ENCODE peak calls at places on chromosomes 7 and 10, in seven cellular contexts. One of them, this sample, is unnamed.

GRCh38 chr7:3927446-3928110 is 626.5 kb downstream of the SDK1 start:
- DNase-seq in GM12878: no peak
- DNase-seq in HepG2: no peak
- DNase-seq in GM12892: no peak
- DNase-seq in SK-N-SH: no peak
- DNase-seq in K562: no peak
- DNase-seq in GM12891: no peak
- DNase-seq in this sample: no peak

GRCh38 chr7:29143698-29144203 is 2.6 kb downstream of the CPVL start:
- DNase-seq in K562: no peak
- DNase-seq in GM12892: no peak
- DNase-seq in SK-N-SH: no peak
- DNase-seq in GM12878: no peak
- DNase-seq in GM12891: no peak
- DNase-seq in HepG2: peak; percentile 35
- DNase-seq in this sample: no peak

GRCh38 chr10:29622382-29622885 is 12.3 kb downstream of the SVIL start:
- DNase-seq in GM12891: no peak
- DNase-seq in SK-N-SH: no peak
- DNase-seq in GM12892: no peak
- DNase-seq in K562: no peak
- DNase-seq in HepG2: no peak
- DNase-seq in GM12878: no peak
- DNase-seq in this sample: no peak

GRCh38 chr10:31148955-31149354 is 117.3 kb upstream of the ZNF438 start:
- DNase-seq in GM12878: no peak
- DNase-seq in GM12892: no peak
- DNase-seq in GM12891: no peak
- DNase-seq in SK-N-SH: no peak
- DNase-seq in HepG2: no peak
- DNase-seq in K562: no peak
- DNase-seq in this sample: no peak

GRCh38 chr10:4686644-4686996 is 139.4 kb upstream of the AKR1E2 start:
- DNase-seq in K562: no peak
- DNase-seq in GM12891: no peak
- DNase-seq in SK-N-SH: no peak
- DNase-seq in HepG2: peak; percentile 39
- DNase-seq in GM12892: no peak
- DNase-seq in GM12878: no peak
- DNase-seq in this sample: no peak

GRCh38 chr7:155996718-155997059 is 184.4 kb upstream of the SHH start:
- DNase-seq in HepG2: no peak
- DNase-seq in SK-N-SH: no peak
- DNase-seq in GM12892: no peak
- DNase-seq in GM12891: no peak
- DNase-seq in K562: no peak
- DNase-seq in GM12878: no peak
- DNase-seq in this sample: no peak

GRCh38 chr10:119449760-119450461 is 92.6 kb downstream of the RGS10 start:
- DNase-seq in SK-N-SH: no peak
- DNase-seq in GM12891: peak; percentile 63
- DNase-seq in GM12892: no peak
- DNase-seq in HepG2: no peak
- DNase-seq in GM12878: no peak
- DNase-seq in K562: no peak
- DNase-seq in this sample: no peak

GRCh38 chr7:42993038-42993437 is 60.9 kb downstream of the MRPL32 start:
- DNase-seq in HepG2: peak; percentile 13
- DNase-seq in K562: no peak
- DNase-seq in GM12878: no peak
- DNase-seq in GM12892: no peak
- DNase-seq in SK-N-SH: no peak
- DNase-seq in GM12891: no peak
- DNase-seq in this sample: no peak

GRCh38 chr10:133275683-133276092 is 980 bp downstream of the ADAM8 start:
- DNase-seq in GM12892: peak; percentile 64
- DNase-seq in GM12891: no peak
- DNase-seq in GM12878: no peak
- DNase-seq in SK-N-SH: no peak
- DNase-seq in K562: no peak
- DNase-seq in HepG2: no peak
- DNase-seq in this sample: no peak

GRCh38 chr10:131760416-131761166 is 140.2 kb upstream of the PPP2R2D start:
- DNase-seq in GM12878: no peak
- DNase-seq in SK-N-SH: no peak
- DNase-seq in GM12891: no peak
- DNase-seq in HepG2: no peak
- DNase-seq in GM12892: no peak
- DNase-seq in K562: no peak
- DNase-seq in this sample: peak; percentile 45

GRCh38 chr7:142808802-142809583 is 38.2 kb downstream of the PRSS2 start:
- DNase-seq in K562: peak; percentile 70
- DNase-seq in HepG2: no peak
- DNase-seq in SK-N-SH: no peak
- DNase-seq in GM12878: peak; percentile 96
- DNase-seq in GM12892: peak; percentile 41
- DNase-seq in GM12891: no peak
- DNase-seq in this sample: no peak

GRCh38 chr7:30159153-30159552 is 24.4 kb downstream of the MTURN start:
- DNase-seq in GM12891: no peak
- DNase-seq in SK-N-SH: no peak
- DNase-seq in K562: no peak
- DNase-seq in GM12892: no peak
- DNase-seq in GM12878: no peak
- DNase-seq in HepG2: no peak
- DNase-seq in this sample: no peak

GRCh38 chr7:48718731-48719387 is 205.5 kb upstream of the CDC14C start:
- DNase-seq in SK-N-SH: no peak
- DNase-seq in GM12891: no peak
- DNase-seq in HepG2: no peak
- DNase-seq in GM12878: no peak
- DNase-seq in GM12892: no peak
- DNase-seq in K562: no peak
- DNase-seq in this sample: no peak

GRCh38 chr10:31760674-31761081 is 168.0 kb downstream of the ARHGAP12 start:
- DNase-seq in GM12891: no peak
- DNase-seq in K562: no peak
- DNase-seq in GM12892: no peak
- DNase-seq in HepG2: no peak
- DNase-seq in GM12878: no peak
- DNase-seq in SK-N-SH: no peak
- DNase-seq in this sample: no peak

GRCh38 chr7:138030679-138031351 is 28.9 kb upstream of the CREB3L2 start:
- DNase-seq in HepG2: no peak
- DNase-seq in GM12891: no peak
- DNase-seq in GM12878: no peak
- DNase-seq in SK-N-SH: no peak
- DNase-seq in K562: no peak
- DNase-seq in GM12892: no peak
- DNase-seq in this sample: no peak

GRCh38 chr7:19404912-19405329 is 259.7 kb upstream of the FERD3L start:
- DNase-seq in HepG2: no peak
- DNase-seq in GM12892: no peak
- DNase-seq in K562: no peak
- DNase-seq in SK-N-SH: no peak
- DNase-seq in GM12891: no peak
- DNase-seq in GM12878: no peak
- DNase-seq in this sample: peak; percentile 17

GRCh38 chr10:62814901-62815372 is 1.2 kb downstream of the EGR2 start:
- DNase-seq in GM12892: no peak
- DNase-seq in GM12891: no peak
- DNase-seq in HepG2: no peak
- DNase-seq in K562: no peak
- DNase-seq in GM12878: no peak
- DNase-seq in SK-N-SH: peak; percentile 51
- DNase-seq in this sample: peak; percentile 67

GRCh38 chr7:131111-132094 is 61.0 kb upstream of the FAM20C start:
- DNase-seq in HepG2: no peak
- DNase-seq in GM12878: no peak
- DNase-seq in GM12892: no peak
- DNase-seq in SK-N-SH: no peak
- DNase-seq in GM12891: no peak
- DNase-seq in K562: no peak
- DNase-seq in this sample: no peak

GRCh38 chr7:2670720-2671391 is 17.1 kb upstream of the AMZ1 start:
- DNase-seq in GM12892: peak; percentile 90
- DNase-seq in SK-N-SH: peak; percentile 96
- DNase-seq in GM12891: peak; percentile 86
- DNase-seq in HepG2: peak; percentile 54
- DNase-seq in GM12878: no peak
- DNase-seq in K562: peak; percentile 81
- DNase-seq in this sample: peak; percentile 94

GRCh38 chr10:132230557-132231210 is 43.9 kb downstream of the DPYSL4 start:
- DNase-seq in GM12892: no peak
- DNase-seq in GM12878: no peak
- DNase-seq in K562: no peak
- DNase-seq in GM12891: no peak
- DNase-seq in SK-N-SH: peak; percentile 50
- DNase-seq in HepG2: no peak
- DNase-seq in this sample: no peak

GRCh38 chr10:121514141-121514865 is 83.9 kb downstream of the FGFR2 start:
- DNase-seq in GM12891: no peak
- DNase-seq in GM12878: no peak
- DNase-seq in GM12892: no peak
- DNase-seq in K562: no peak
- DNase-seq in HepG2: no peak
- DNase-seq in SK-N-SH: no peak
- DNase-seq in this sample: no peak

GRCh38 chr10:93181249-93181928 is 107.7 kb downstream of the CYP26A1 start:
- DNase-seq in GM12891: no peak
- DNase-seq in GM12892: no peak
- DNase-seq in K562: no peak
- DNase-seq in GM12878: no peak
- DNase-seq in HepG2: no peak
- DNase-seq in SK-N-SH: no peak
- DNase-seq in this sample: no peak

GRCh38 chr7:84251183-84251845 is 56.7 kb upstream of the SEMA3A start:
- DNase-seq in K562: no peak
- DNase-seq in HepG2: no peak
- DNase-seq in GM12892: no peak
- DNase-seq in GM12878: no peak
- DNase-seq in SK-N-SH: no peak
- DNase-seq in GM12891: no peak
- DNase-seq in this sample: no peak

GRCh38 chr10:110212119-110213006 is 5.0 kb downstream of the MXI1 start:
- DNase-seq in SK-N-SH: no peak
- DNase-seq in GM12878: no peak
- DNase-seq in HepG2: no peak
- DNase-seq in GM12891: no peak
- DNase-seq in K562: peak; percentile 17
- DNase-seq in GM12892: no peak
- DNase-seq in this sample: no peak

GRCh38 chr10:75042292-75042974 is 69.0 kb upstream of the SAMD8 start:
- DNase-seq in HepG2: no peak
- DNase-seq in GM12892: no peak
- DNase-seq in GM12891: no peak
- DNase-seq in K562: no peak
- DNase-seq in GM12878: no peak
- DNase-seq in SK-N-SH: no peak
- DNase-seq in this sample: no peak

GRCh38 chr7:98168181-98168903 is 42.9 kb upstream of the BHLHA15 start:
- DNase-seq in K562: peak; percentile 82
- DNase-seq in HepG2: peak; percentile 66
- DNase-seq in GM12892: peak; percentile 70
- DNase-seq in GM12878: peak; percentile 16
- DNase-seq in SK-N-SH: peak; percentile 91
- DNase-seq in GM12891: no peak
- DNase-seq in this sample: peak; percentile 78

GRCh38 chr7:85823379-85823778 is 636.5 kb upstream of the SEMA3D start:
- DNase-seq in GM12891: no peak
- DNase-seq in GM12878: no peak
- DNase-seq in K562: no peak
- DNase-seq in GM12892: no peak
- DNase-seq in HepG2: no peak
- DNase-seq in SK-N-SH: no peak
- DNase-seq in this sample: no peak

GRCh38 chr10:70695241-70696030 is 23.1 kb downstream of the ADAMTS14 start:
- DNase-seq in K562: peak; percentile 73
- DNase-seq in HepG2: no peak
- DNase-seq in GM12878: no peak
- DNase-seq in GM12891: no peak
- DNase-seq in GM12892: no peak
- DNase-seq in SK-N-SH: no peak
- DNase-seq in this sample: no peak

GRCh38 chr10:119270893-119271361 is 63.6 kb downstream of the GRK5 start:
- DNase-seq in GM12892: peak; percentile 62
- DNase-seq in GM12878: no peak
- DNase-seq in K562: peak; percentile 62
- DNase-seq in GM12891: no peak
- DNase-seq in HepG2: peak; percentile 75
- DNase-seq in SK-N-SH: no peak
- DNase-seq in this sample: no peak

GRCh38 chr10:13016413-13016812 is 14.9 kb upstream of the CCDC3 start:
- DNase-seq in SK-N-SH: no peak
- DNase-seq in GM12878: no peak
- DNase-seq in GM12891: no peak
- DNase-seq in K562: no peak
- DNase-seq in HepG2: no peak
- DNase-seq in GM12892: no peak
- DNase-seq in this sample: no peak
- TF ChIP-seq TAF1 in SK-N-SH: no peak
- TF ChIP-seq TAF1 in GM12878: no peak
- TF ChIP-seq TAF1 in GM12891: no peak
- TF ChIP-seq TAF1 in K562: no peak
- TF ChIP-seq TAF1 in HepG2: no peak
- TF ChIP-seq TAF1 in GM12892: no peak
- TF ChIP-seq TAF1 in this sample: no peak

GRCh38 chr7:41169307-41169706 is 533.6 kb downstream of the INHBA start:
- DNase-seq in HepG2: no peak
- DNase-seq in K562: no peak
- DNase-seq in GM12891: no peak
- DNase-seq in GM12892: no peak
- DNase-seq in GM12878: no peak
- DNase-seq in SK-N-SH: no peak
- DNase-seq in this sample: no peak
- TF ChIP-seq TAF1 in HepG2: no peak
- TF ChIP-seq TAF1 in K562: no peak
- TF ChIP-seq TAF1 in GM12891: no peak
- TF ChIP-seq TAF1 in GM12892: no peak
- TF ChIP-seq TAF1 in GM12878: no peak
- TF ChIP-seq TAF1 in SK-N-SH: no peak
- TF ChIP-seq TAF1 in this sample: no peak

GRCh38 chr7:6160191-6160623 is 112.2 kb downstream of the CYTH3 start:
- DNase-seq in GM12878: no peak
- DNase-seq in SK-N-SH: peak; percentile 96
- DNase-seq in GM12891: no peak
- DNase-seq in HepG2: no peak
- DNase-seq in GM12892: no peak
- DNase-seq in K562: no peak
- DNase-seq in this sample: peak; percentile 60
- TF ChIP-seq TAF1 in GM12878: no peak
- TF ChIP-seq TAF1 in SK-N-SH: no peak
- TF ChIP-seq TAF1 in GM12891: no peak
- TF ChIP-seq TAF1 in HepG2: no peak
- TF ChIP-seq TAF1 in GM12892: no peak
- TF ChIP-seq TAF1 in K562: no peak
- TF ChIP-seq TAF1 in this sample: no peak

DNA sequence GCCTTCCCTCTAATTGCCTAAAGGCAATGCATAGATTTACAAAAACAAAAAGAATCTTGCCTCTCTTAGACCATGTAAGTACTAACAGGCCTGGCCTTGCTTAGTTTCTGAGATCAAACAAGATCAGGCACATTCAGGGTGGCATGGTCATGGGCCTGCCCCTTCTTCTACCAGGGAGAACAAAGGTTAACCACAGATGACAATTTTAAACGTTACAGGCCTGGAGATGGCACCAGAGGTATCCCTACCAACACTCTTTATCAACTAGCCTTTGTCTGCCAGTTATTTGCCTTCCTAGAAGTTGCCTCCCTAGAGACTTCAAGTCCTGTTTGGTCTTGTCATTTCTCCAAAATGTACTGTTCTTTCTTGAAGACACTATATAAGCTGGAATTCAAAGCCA is 252.6 kb downstream of the DOCK4 start:
- DNase-seq in K562: no peak
- DNase-seq in SK-N-SH: peak; percentile 41
- DNase-seq in HepG2: peak; percentile 77
- DNase-seq in GM12878: peak; percentile 8
- DNase-seq in GM12891: no peak
- DNase-seq in GM12892: no peak
- DNase-seq in this sample: no peak
- TF ChIP-seq TAF1 in K562: no peak
- TF ChIP-seq TAF1 in SK-N-SH: no peak
- TF ChIP-seq TAF1 in HepG2: no peak
- TF ChIP-seq TAF1 in GM12878: no peak
- TF ChIP-seq TAF1 in GM12891: no peak
- TF ChIP-seq TAF1 in GM12892: no peak
- TF ChIP-seq TAF1 in this sample: no peak